ENCODE peak calls at places on chromosomes 6 and 20, in seven cellular contexts. I, T, S, Q, V, O and B are unnamed samples.

GRCh38 chr20:19726126-19726525 is 31.9 kb upstream of the RIN2 start:
- DNase-seq in I (no peak), V (no peak), Q (no peak), T (no peak), S (no peak), O (no peak), B (no peak)

GRCh38 chr6:93721386-93722048 is 302.2 kb upstream of the EPHA7 start:
- DNase-seq in I (no peak), Q (no peak), O (no peak), T (no peak), V (no peak), S (peak; percentile 45), B (no peak)

GRCh38 chr6:51855310-51856082 is 231.9 kb downstream of the PKHD1 start:
- DNase-seq in Q (no peak), S (peak; percentile 67), V (no peak), O (no peak), I (peak; percentile 14), T (peak; percentile 64), B (no peak)

GRCh38 chr6:159828074-159828473 is 28.0 kb downstream of the PNLDC1 start:
- DNase-seq in S (no peak), O (no peak), Q (no peak), V (no peak), I (no peak), T (no peak), B (no peak)

GRCh38 chr6:84220809-84221409 is 6.5 kb downstream of the CEP162 start:
- DNase-seq in I (no peak), V (no peak), T (no peak), S (no peak), O (no peak), Q (no peak), B (no peak)

GRCh38 chr20:58086763-58087566 is 141.5 kb downstream of the ANKRD60 start:
- DNase-seq in S (peak; percentile 55), V (peak; percentile 48), Q (no peak), T (peak; percentile 53), O (no peak), I (peak; percentile 18), B (no peak)

GRCh38 chr6:4727671-4728435 is 48.4 kb upstream of the CDYL start:
- DNase-seq in Q (no peak), O (no peak), T (peak; percentile 53), I (no peak), V (peak; percentile 63), S (no peak), B (no peak)

GRCh38 chr6:144104898-144105487 is 9.6 kb upstream of the SF3B5 start:
- DNase-seq in T (no peak), Q (no peak), S (peak; percentile 46), V (no peak), O (no peak), I (peak; percentile 30), B (no peak)

GRCh38 chr6:15365273-15365687 is 119.4 kb downstream of the JARID2 start:
- DNase-seq in S (peak; percentile 27), I (peak; percentile 92), T (peak; percentile 84), V (peak; percentile 83), Q (peak; percentile 92), O (peak; percentile 37), B (peak; percentile 85)

GRCh38 chr6:34518669-34519365 is 37.3 kb downstream of the SPDEF start:
- DNase-seq in V (no peak), O (no peak), T (no peak), I (no peak), Q (no peak), S (no peak), B (peak; percentile 25)

GRCh38 chr20:63027425-63028389 is 20.9 kb upstream of the BHLHE23 start:
- DNase-seq in S (no peak), I (no peak), T (no peak), V (no peak), Q (no peak), O (no peak), B (peak; percentile 68)

GRCh38 chr20:48393311-48393685 is 434.5 kb downstream of the PREX1 start:
- DNase-seq in T (no peak), Q (no peak), I (no peak), V (no peak), O (no peak), S (no peak), B (no peak)

GRCh38 chr6:13689511-13690256 is 22.0 kb downstream of the RANBP9 start:
- DNase-seq in T (no peak), O (no peak), Q (no peak), S (no peak), V (no peak), I (no peak), B (no peak)

DNA sequence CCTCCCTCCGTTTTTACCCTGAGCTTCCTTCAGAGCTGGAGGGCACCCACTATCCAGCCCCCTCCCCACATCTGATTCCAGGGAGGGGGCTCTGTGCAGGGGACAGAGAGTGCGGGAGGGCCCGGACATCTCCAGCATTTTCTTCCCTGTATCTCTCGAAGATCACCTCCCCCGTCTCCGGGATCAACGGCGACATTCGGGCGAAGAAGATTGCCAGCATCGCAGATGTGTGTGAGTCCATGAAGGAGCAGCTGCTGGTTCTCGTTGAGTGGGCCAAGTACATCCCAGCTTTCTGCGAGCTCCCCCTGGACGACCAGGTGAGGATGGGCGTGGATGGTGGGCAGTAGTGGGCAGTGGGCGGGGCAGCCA is 58.8 kb downstream of the HNF4A start:
- DNase-seq in I (no peak), T (no peak), S (no peak), Q (no peak), O (no peak), V (no peak), B (no peak)
- H3K4me1 ChIP-seq in I (no peaks in the 10 kb centered on the region), T (no peaks in the 10 kb centered on the region), S (no peaks in the 10 kb centered on the region), Q (no peaks in the 10 kb centered on the region), O (no peaks in the 10 kb centered on the region), V (peaks cover 17% of the 10 kb centered on the region), B (no peaks in the 10 kb centered on the region)

DNA sequence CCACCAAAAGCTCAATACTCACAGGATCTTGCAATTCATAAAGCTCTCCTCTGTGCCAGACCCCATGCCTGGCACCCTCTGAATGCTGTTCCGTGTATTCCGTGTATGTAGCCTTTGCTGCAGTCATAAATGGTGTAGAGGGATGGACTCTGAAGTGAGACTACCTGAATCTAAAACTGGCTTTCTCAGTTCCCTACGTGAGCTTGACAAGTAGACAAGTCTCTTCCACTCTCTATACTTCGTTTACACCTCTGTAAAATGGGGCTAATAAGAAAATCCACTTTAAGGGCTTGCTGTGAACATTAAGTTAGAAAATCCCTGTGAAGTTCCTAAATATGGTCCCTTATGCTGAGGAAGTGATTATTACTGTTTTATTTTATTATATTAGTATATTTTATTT is 31.5 kb downstream of the PPP1R16B start:
- DNase-seq in T (no peak), O (no peak), V (no peak), Q (no peak), S (no peak), I (no peak), B (no peak)
- H3K4me1 ChIP-seq in T (peaks cover 10% of the 10 kb centered on the region), O (peaks cover 39% of the 10 kb centered on the region), V (no peaks in the 10 kb centered on the region), Q (no peaks in the 10 kb centered on the region), S (no peaks in the 10 kb centered on the region), I (no peaks in the 10 kb centered on the region), B (peaks cover 14% of the 10 kb centered on the region)

GRCh38 chr20:5172903-5173463 is 46.2 kb downstream of the CDS2 start:
- DNase-seq in T (no peak), S (no peak), I (no peak), O (no peak), Q (no peak), V (no peak), B (no peak)
- H3K4me1 ChIP-seq in T (peaks cover 6% of the 10 kb centered on the region), S (peaks cover 50% of the 10 kb centered on the region), I (peaks cover 50% of the 10 kb centered on the region), O (peaks cover 15% of the 10 kb centered on the region), Q (peaks cover 68% of the 10 kb centered on the region), V (peaks cover 9% of the 10 kb centered on the region), B (peaks cover 49% of the 10 kb centered on the region)

GRCh38 chr20:13397300-13397724 is 176.2 kb downstream of the ISM1 start:
- DNase-seq in V (no peak), I (no peak), Q (no peak), O (no peak), S (no peak), T (no peak), B (no peak)
- H3K4me1 ChIP-seq in V (no peaks in the 10 kb centered on the region), I (no peaks in the 10 kb centered on the region), Q (no peaks in the 10 kb centered on the region), O (no peaks in the 10 kb centered on the region), S (no peaks in the 10 kb centered on the region), T (no peaks in the 10 kb centered on the region), B (no peaks in the 10 kb centered on the region)

GRCh38 chr6:154872605-154873004 is 122.5 kb upstream of the TIAM2 start:
- DNase-seq in O (no peak), Q (no peak), I (no peak), T (no peak), S (no peak), V (no peak), B (no peak)

GRCh38 chr6:154878866-154879491 is 116.1 kb upstream of the TIAM2 start:
- DNase-seq in S (no peak), V (no peak), T (no peak), I (no peak), O (no peak), Q (peak; percentile 78), B (no peak)

GRCh38 chr6:154876776-154877175 is 118.3 kb upstream of the TIAM2 start:
- DNase-seq in T (no peak), Q (no peak), I (no peak), S (no peak), O (no peak), V (no peak), B (no peak)

GRCh38 chr6:154874684-154875594 is 120.2 kb upstream of the TIAM2 start:
- DNase-seq in O (no peak), V (no peak), S (no peak), Q (no peak), I (no peak), T (no peak), B (no peak)
- H3K4me1 ChIP-seq in O (no peaks in the 10 kb centered on the region), V (no peaks in the 10 kb centered on the region), S (peaks cover 16% of the 10 kb centered on the region), Q (no peaks in the 10 kb centered on the region), I (peaks cover 12% of the 10 kb centered on the region), T (no peaks in the 10 kb centered on the region), B (no peaks in the 10 kb centered on the region)

GRCh38 chr6:83057705-83058321 is 7.8 kb downstream of the UBE3D start:
- DNase-seq in I (peak; percentile 34), O (no peak), V (peak; percentile 26), T (peak; percentile 64), Q (no peak), S (no peak), B (no peak)

GRCh38 chr6:83055366-83055964 is 10.2 kb downstream of the UBE3D start:
- DNase-seq in Q (no peak), S (peak; percentile 48), V (peak; percentile 27), I (peak; percentile 35), O (no peak), T (peak; percentile 60), B (no peak)

GRCh38 chr6:83051386-83052172 is 14.1 kb downstream of the UBE3D start:
- DNase-seq in I (no peak), V (no peak), Q (no peak), S (no peak), O (no peak), T (no peak), B (no peak)

DNA sequence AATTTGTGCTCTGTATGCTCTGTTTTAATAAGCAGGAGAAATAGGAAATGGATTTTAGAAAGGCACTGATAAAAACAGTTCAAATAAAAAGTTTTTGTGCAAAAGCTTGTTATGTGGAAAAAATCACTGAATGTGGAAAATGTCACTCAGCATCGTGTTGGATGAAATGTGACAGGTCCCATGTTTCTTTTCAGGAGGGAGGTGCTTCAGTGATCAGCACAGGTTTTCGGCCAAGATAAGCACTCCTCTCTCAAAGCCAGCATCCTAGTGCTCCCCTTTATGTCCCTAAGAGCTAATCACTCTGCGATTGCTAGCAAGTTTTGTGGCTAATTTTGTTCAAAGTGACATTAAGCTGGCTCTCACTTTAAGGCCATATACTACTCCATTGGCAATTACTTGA is 12.0 kb downstream of the UBE3D start:
- DNase-seq in I (no peak), V (no peak), S (no peak), O (no peak), Q (no peak), T (no peak), B (no peak)
- H3K4me1 ChIP-seq in I (no peaks in the 10 kb centered on the region), V (no peaks in the 10 kb centered on the region), S (no peaks in the 10 kb centered on the region), O (no peaks in the 10 kb centered on the region), Q (peaks cover 28% of the 10 kb centered on the region), T (no peaks in the 10 kb centered on the region), B (no peaks in the 10 kb centered on the region)